ENCODE peak calls at places on chromosomes 13 and 19, in eight cellular contexts. R is AG04449; U is activated CD4-positive, alpha-beta T cell treated with anti-CD3 and anti-CD28 coated beads, Interleukin-2, amount 50 U/mL, for 24 hours; I is stomach; H is foreskin melanocyte; J is HepG2; L is activated T-helper 1 cell treated with anti-CD3 and anti-CD28 coated beads, Interleukin-12 subunit alpha, Interleukin-12 subunit beta, Interleukin-2, Interleukin-4 antibody, amounts not matched to agents 30 ng/mL and 10 ng/mL and 1 ng/mL, durations not matched to agents 14 hours and 24 hours and 36 hours; K is testis. M is an unnamed sample.

GRCh38 chr19:43675269-43675879 is 5.4 kb upstream of the PLAUR start:
- DNase-seq in U (no peak), J (no peak), L (no peak), I (peak; percentile 84), R (no peak), K (no peak), H (no peak), M (no peak)

GRCh38 chr19:12720851-12721655 is 2.7 kb downstream of the TNPO2 start:
- DNase-seq in H (no peak), K (peak; percentile 47), L (no peak), R (no peak), U (no peak), I (no peak), J (no peak), M (no peak)

GRCh38 chr19:10155834-10156233 is 36.1 kb upstream of the EIF3G start:
- DNase-seq in J (no peak), L (no peak), H (no peak), I (no peak), K (no peak), R (no peak), U (no peak), M (no peak)

GRCh38 chr13:51330741-51331140 is 8.8 kb upstream of the SERPINE3 start:
- DNase-seq in R (peak; percentile 9), U (no peak), K (peak; percentile 63), L (no peak), H (no peak), I (no peak), J (no peak), M (no peak)

GRCh38 chr19:42479736-42480135 is 37.0 kb upstream of the CXCL17 start:
- DNase-seq in L (no peak), K (no peak), H (no peak), R (no peak), J (no peak), I (no peak), U (no peak), M (no peak)

GRCh38 chr13:100491164-100491847 is 97.3 kb downstream of the GGACT start:
- DNase-seq in U (no peak), H (peak; percentile 47), L (no peak), J (no peak), I (no peak), K (no peak), R (no peak), M (peak; percentile 72)

GRCh38 chr19:2478756-2479555 is 3.0 kb downstream of the GADD45B start:
- DNase-seq in H (peak; percentile 44), R (no peak), L (peak; percentile 65), U (peak; percentile 44), K (peak; percentile 74), I (peak; percentile 88), J (no peak), M (peak; percentile 92)

GRCh38 chr13:107742544-107742943 is 472.8 kb downstream of the LIG4 start:
- DNase-seq in R (no peak), K (no peak), L (no peak), U (no peak), J (no peak), H (no peak), I (no peak), M (no peak)

GRCh38 chr19:41321600-41322270 is 11.8 kb downstream of the CCDC97 start:
- DNase-seq in H (peak; percentile 91), L (no peak), K (peak; percentile 60), U (no peak), J (peak; percentile 82), R (no peak), I (no peak), M (no peak)

GRCh38 chr19:31270897-31271568 is 78.2 kb downstream of the TSHZ3 start:
- DNase-seq in L (no peak), H (no peak), U (no peak), J (no peak), I (no peak), R (no peak), K (no peak), M (no peak)

GRCh38 chr13:102555914-102556553 is 40.8 kb upstream of the TPP2 start:
- DNase-seq in H (peak; percentile 36), K (no peak), I (no peak), L (no peak), J (peak; percentile 18), U (no peak), R (no peak), M (no peak)

GRCh38 chr13:31031482-31031881 is 99.0 kb downstream of the TEX26 start:
- DNase-seq in J (peak; percentile 19), U (no peak), I (no peak), H (no peak), K (no peak), R (no peak), L (no peak), M (no peak)

GRCh38 chr19:33260628-33261418 is 35.2 kb upstream of the SLC7A10 start:
- DNase-seq in H (no peak), J (no peak), U (no peak), I (no peak), R (no peak), K (no peak), L (no peak), M (no peak)

GRCh38 chr19:40363128-40363527 is 14.6 kb downstream of the PLD3 start:
- DNase-seq in R (no peak), J (no peak), U (no peak), I (no peak), H (no peak), K (no peak), L (no peak), M (no peak)